ENCODE peak calls at places on chromosome 4, in four cellular contexts. O is HepG2, H is K562, Z is GM12878. A is an unnamed sample.

GRCh38 chr4:68732653-68733466 is 62.4 kb upstream of the UGT2B15 start:
- DNase-seq in H (no peak), O (peak), Z (peak), A (no peak)

GRCh38 chr4:182975806-182976205 is 58.6 kb upstream of the DCTD start:
- DNase-seq in Z (peak), H (peak), O (no peak), A (peak)

GRCh38 chr4:142516686-142517145 is 329.4 kb downstream of the INPP4B start:
- DNase-seq in H (no peak), O (no peak), Z (no peak), A (no peak)

GRCh38 chr4:186347743-186348142 is 81.8 kb downstream of the F11 start:
- DNase-seq in O (no peak), H (no peak), Z (no peak), A (no peak)

GRCh38 chr4:78688385-78688784 is 87.8 kb upstream of the BMP2K start:
- DNase-seq in O (no peak), Z (no peak), H (no peak), A (no peak)

GRCh38 chr4:1644906-1645657 is 39.0 kb downstream of the FAM53A start:
- DNase-seq in H (no peak), O (no peak), Z (no peak), A (peak)

GRCh38 chr4:13538427-13538973 is 5.8 kb downstream of the NKX3-2 start:
- DNase-seq in O (no peak), H (no peak), Z (no peak), A (peak)

GRCh38 chr4:6449746-6450369 is 22.6 kb downstream of the PPP2R2C start:
- DNase-seq in Z (no peak), O (no peak), H (no peak), A (no peak)

GRCh38 chr4:12689457-12689856 is 794.7 kb downstream of the RAB28 start:
- DNase-seq in O (no peak), Z (no peak), H (no peak), A (no peak)

GRCh38 chr4:101678180-101678579 is 112.3 kb upstream of the BANK1 start:
- DNase-seq in O (no peak), Z (no peak), H (no peak), A (no peak)

GRCh38 chr4:6873792-6874461 is 35.7 kb upstream of the TBC1D14 start:
- DNase-seq in H (peak), Z (no peak), O (peak), A (peak)

GRCh38 chr4:89268572-89269180 is 38.9 kb downstream of the GPRIN3 start:
- DNase-seq in H (no peak), O (no peak), Z (no peak), A (no peak)

GRCh38 chr4:52959545-52959944 is 97.4 kb downstream of the RASL11B start:
- DNase-seq in Z (no peak), H (no peak), O (no peak), A (no peak)

GRCh38 chr4:3022651-3023050 is 51.7 kb downstream of the HTT-AS start:
- DNase-seq in Z (no peak), H (no peak), O (no peak), A (no peak)

GRCh38 chr4:6452116-6452896 is 20.1 kb downstream of the PPP2R2C start:
- DNase-seq in Z (no peak), H (no peak), O (no peak), A (no peak)

GRCh38 chr4:24888475-24888874 is 24.4 kb downstream of the CCDC149 start:
- DNase-seq in Z (no peak), O (no peak), H (peak), A (no peak)

GRCh38 chr4:89788243-89789072 is 48.5 kb downstream of the SNCA start:
- DNase-seq in O (no peak), Z (no peak), H (no peak), A (no peak)

GRCh38 chr4:82357640-82358039 is 16.2 kb downstream of the HNRNPD start:
- DNase-seq in Z (no peak), O (no peak), H (no peak), A (no peak)

GRCh38 chr4:66097271-66097670 is 427.0 kb upstream of the EPHA5 start:
- DNase-seq in H (no peak), O (peak), Z (no peak), A (no peak)

GRCh38 chr4:47704693-47705325 is 133.1 kb downstream of the CORIN start:
- DNase-seq in Z (no peak), H (peak), O (peak), A (peak)

GRCh38 chr4:83219344-83219990 is 65.1 kb downstream of the COQ2 start:
- DNase-seq in Z (peak), O (no peak), H (no peak), A (no peak)

GRCh38 chr4:38663801-38664703 is at the start of gene KLF3:
- DNase-seq in H (peak), O (peak), Z (no peak), A (peak)
- TF ChIP-seq JUND in H (no peak), O (no peak), Z (no peak), A (no peak)

GRCh38 chr4:113990886-113991285 is 11.4 kb upstream of the ARSJ start:
- DNase-seq in H (no peak), O (no peak), Z (no peak), A (no peak)

GRCh38 chr4:113997206-113997605 is 17.8 kb upstream of the ARSJ start:
- DNase-seq in H (no peak), Z (no peak), O (no peak), A (no peak)

GRCh38 chr4:113998026-113998425 is 18.6 kb upstream of the ARSJ start:
- DNase-seq in H (no peak), Z (no peak), O (no peak), A (no peak)

GRCh38 chr4:113998531-113998930 is 19.1 kb upstream of the ARSJ start:
- DNase-seq in H (no peak), Z (no peak), O (no peak), A (no peak)

GRCh38 chr4:113996599-113997177 is 17.2 kb upstream of the ARSJ start:
- DNase-seq in H (no peak), O (no peak), Z (no peak), A (no peak)
- TF ChIP-seq SMC3 in H (no peak), O (no peak), Z (no peak), A (no peak)

DNA sequence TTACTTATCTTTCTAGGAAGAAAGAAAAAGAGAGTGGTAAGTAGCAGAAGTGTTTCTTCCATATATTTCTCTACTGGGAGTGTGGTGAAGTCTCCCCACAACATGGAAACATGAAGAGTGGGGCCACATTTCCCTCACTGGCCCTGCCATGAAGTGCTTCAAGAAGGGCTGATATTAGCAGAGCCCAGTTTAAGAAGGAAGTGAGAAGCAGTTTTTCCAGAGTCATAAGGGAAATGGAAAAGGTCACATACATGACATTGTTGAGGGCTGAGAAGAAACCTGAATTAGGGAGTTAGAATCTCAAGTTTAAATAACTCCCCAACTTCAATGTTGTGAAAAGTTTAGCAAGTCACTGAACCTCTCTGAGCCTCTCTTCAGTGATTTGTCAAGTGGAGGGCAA is 171.9 kb upstream of the RBPJ start:
- DNase-seq in O (no peak), H (no peak), Z (no peak), A (no peak)
- TF ChIP-seq MXI1 in O (no peak), H (no peak), Z (no peak), A (no peak)

GRCh38 chr4:30856795-30857564 is 136.8 kb downstream of the PCDH7 start:
- DNase-seq in H (no peak), O (no peak), Z (no peak), A (no peak)
- TF ChIP-seq JUND in H (no peak), O (no peak), Z (no peak), A (no peak)

GRCh38 chr4:4666693-4667642 is 125.1 kb upstream of the STX18 start:
- DNase-seq in O (no peak), H (no peak), Z (no peak), A (peak)
- TF ChIP-seq SMC3 in O (no peak), H (no peak), Z (no peak), A (no peak)

DNA sequence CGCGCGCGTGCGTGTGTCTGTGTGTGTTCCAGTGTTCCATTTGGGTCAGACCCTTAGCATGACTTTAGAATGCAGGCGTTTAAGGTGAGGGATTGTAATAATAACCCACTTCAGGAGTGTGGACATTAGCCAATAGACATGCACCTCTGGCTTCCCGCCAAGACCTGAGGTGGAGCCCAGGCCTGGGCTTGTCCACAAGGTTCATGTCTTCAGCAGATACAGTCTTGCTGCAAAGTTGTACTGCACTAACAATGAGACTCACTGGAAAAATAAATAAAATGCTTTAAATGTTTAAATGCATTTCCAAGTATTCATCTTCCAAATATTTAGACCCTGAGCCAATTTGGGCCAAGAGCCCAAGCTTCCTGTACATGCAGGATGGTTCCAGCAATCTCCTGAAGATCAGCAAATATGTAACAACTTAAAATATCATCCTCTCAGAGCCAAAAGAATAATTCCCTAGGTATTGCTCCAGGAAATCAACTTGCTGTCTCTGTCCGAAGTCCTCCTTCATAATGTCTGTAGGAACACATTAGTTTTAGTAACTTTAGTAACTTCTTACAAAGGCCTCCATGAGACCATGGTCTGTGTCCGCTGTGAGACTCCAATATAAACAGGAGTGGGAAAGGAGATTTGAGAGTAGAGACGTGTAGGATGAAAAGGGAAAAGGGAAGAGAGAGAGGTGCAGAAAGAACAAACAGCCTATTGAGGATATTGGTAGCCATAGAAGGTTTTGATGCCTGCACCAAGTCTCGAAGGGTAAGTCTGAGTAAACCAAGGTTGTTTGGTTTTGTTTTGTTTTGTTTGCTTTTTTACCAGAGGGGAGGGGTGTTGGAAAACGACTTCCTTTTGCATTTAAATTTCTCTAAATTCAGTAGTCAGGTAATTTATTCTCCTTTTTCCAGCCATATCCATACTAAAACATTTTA is 98.5 kb upstream of the KLF3 start:
- DNase-seq in Z (no peak), H (peak), O (no peak), A (no peak)
- TF ChIP-seq MXI1 in Z (no peak), H (no peak), O (no peak), A (no peak)

GRCh38 chr4:169096221-169096620 is 86.2 kb upstream of the CBR4 start:
- DNase-seq in O (no peak), H (no peak), Z (no peak), A (no peak)
- TF ChIP-seq JUND in O (no peak), H (no peak), Z (no peak), A (no peak)

DNA sequence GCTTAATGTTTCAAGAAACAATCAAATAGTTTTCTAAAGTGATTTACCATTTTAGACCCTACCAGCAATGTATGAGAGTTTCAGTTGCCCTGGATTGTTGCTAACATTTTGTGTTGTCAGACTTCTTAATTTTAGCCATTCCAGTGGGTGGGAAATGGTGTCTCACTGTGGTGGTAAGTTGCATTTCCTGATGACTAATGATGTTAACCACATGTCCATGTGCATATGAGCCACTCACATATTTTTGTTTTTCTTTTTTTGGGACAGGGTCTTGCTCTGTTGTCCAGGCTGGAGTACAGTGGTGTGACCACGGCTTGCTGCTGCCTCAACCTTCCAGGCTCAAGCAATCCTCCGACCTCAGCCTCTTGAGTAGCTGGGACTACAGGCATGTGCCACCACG is 48.3 kb downstream of the MED28 start:
- DNase-seq in O (no peak), H (no peak), Z (no peak), A (no peak)
- TF ChIP-seq SMC3 in O (no peak), H (no peak), Z (no peak), A (no peak)

A was measured in SK-N-SH.